ENCODE peak calls at places on chromosomes 3 and 15, in four cellular contexts. One of them, this sample, is unnamed.

GRCh38 chr3:181549266-181549665 is 162.5 kb upstream of the SOX2 start:
- DNase-seq in AG09309: no peak
- DNase-seq in T-helper 2 cell: no peak
- DNase-seq in hippocampal formation: no peak
- DNase-seq in this sample: no peak

GRCh38 chr15:39125904-39126303 is 455.0 kb upstream of the THBS1 start:
- DNase-seq in T-helper 2 cell: no peak
- DNase-seq in hippocampal formation: no peak
- DNase-seq in AG09309: no peak
- DNase-seq in this sample: no peak

GRCh38 chr3:157572559-157573270 is 69.5 kb upstream of the VEPH1 start:
- DNase-seq in hippocampal formation: no peak
- DNase-seq in AG09309: peak
- DNase-seq in T-helper 2 cell: no peak
- DNase-seq in this sample: no peak

GRCh38 chr15:82810061-82810862 is 834 bp downstream of the WHAMM start:
- DNase-seq in AG09309: no peak
- DNase-seq in T-helper 2 cell: peak
- DNase-seq in hippocampal formation: no peak
- DNase-seq in this sample: peak

GRCh38 chr3:125177746-125178145 is 34.8 kb downstream of the SLC12A8 start:
- DNase-seq in AG09309: no peak
- DNase-seq in hippocampal formation: no peak
- DNase-seq in T-helper 2 cell: no peak
- DNase-seq in this sample: no peak

GRCh38 chr15:94075349-94075748 is 156.0 kb upstream of the MCTP2 start:
- DNase-seq in AG09309: no peak
- DNase-seq in hippocampal formation: no peak
- DNase-seq in T-helper 2 cell: no peak
- DNase-seq in this sample: no peak

GRCh38 chr3:72316501-72317279 is 531.6 kb downstream of the SHQ1 start:
- DNase-seq in hippocampal formation: no peak
- DNase-seq in T-helper 2 cell: no peak
- DNase-seq in AG09309: no peak
- DNase-seq in this sample: no peak

GRCh38 chr3:63069780-63070540 is 194.7 kb upstream of the CADPS start:
- DNase-seq in AG09309: no peak
- DNase-seq in T-helper 2 cell: no peak
- DNase-seq in hippocampal formation: no peak
- DNase-seq in this sample: no peak

GRCh38 chr15:77025941-77026411 is 31.1 kb downstream of the PSTPIP1 start:
- DNase-seq in T-helper 2 cell: no peak
- DNase-seq in AG09309: no peak
- DNase-seq in hippocampal formation: no peak
- DNase-seq in this sample: no peak

GRCh38 chr3:58366699-58367098 is 34.0 kb downstream of the PXK start:
- DNase-seq in AG09309: no peak
- DNase-seq in T-helper 2 cell: no peak
- DNase-seq in hippocampal formation: no peak
- DNase-seq in this sample: no peak

GRCh38 chr3:194375473-194375872 is 5.9 kb upstream of the LRRC15 start:
- DNase-seq in T-helper 2 cell: no peak
- DNase-seq in AG09309: no peak
- DNase-seq in hippocampal formation: no peak
- DNase-seq in this sample: no peak

GRCh38 chr3:171055336-171056178 is 29.0 kb upstream of the SLC2A2 start:
- DNase-seq in AG09309: no peak
- DNase-seq in T-helper 2 cell: no peak
- DNase-seq in hippocampal formation: no peak
- DNase-seq in this sample: no peak

GRCh38 chr3:177622520-177622919 is 425.2 kb upstream of the TBL1XR1 start:
- DNase-seq in hippocampal formation: no peak
- DNase-seq in T-helper 2 cell: no peak
- DNase-seq in AG09309: no peak
- DNase-seq in this sample: no peak

GRCh38 chr3:56468184-56469106 is at the start of gene ERC2:
- DNase-seq in T-helper 2 cell: no peak
- DNase-seq in hippocampal formation: peak
- DNase-seq in AG09309: no peak
- DNase-seq in this sample: no peak

GRCh38 chr15:52337198-52337853 is 41.7 kb upstream of the MYO5C start:
- DNase-seq in T-helper 2 cell: no peak
- DNase-seq in AG09309: no peak
- DNase-seq in hippocampal formation: no peak
- DNase-seq in this sample: no peak

GRCh38 chr15:94972314-94972713 is 741.0 kb downstream of the MCTP2 start:
- DNase-seq in AG09309: no peak
- DNase-seq in hippocampal formation: no peak
- DNase-seq in T-helper 2 cell: no peak
- DNase-seq in this sample: no peak

GRCh38 chr15:65307978-65308377 is 3.5 kb downstream of the RNU5B-1 start:
- DNase-seq in T-helper 2 cell: no peak
- DNase-seq in hippocampal formation: no peak
- DNase-seq in AG09309: no peak
- DNase-seq in this sample: no peak

GRCh38 chr3:41404601-41405000 is 205.3 kb downstream of the CTNNB1 start:
- DNase-seq in AG09309: no peak
- DNase-seq in hippocampal formation: no peak
- DNase-seq in T-helper 2 cell: no peak
- DNase-seq in this sample: no peak